ENCODE peak calls at places on chromosomes 4 and X, in four cellular contexts. One of them, this sample, is unnamed.

GRCh38 chr4:32087211-32087610 is 1367.0 kb downstream of the PCDH7 start:
- DNase-seq in ovary: no peak
- DNase-seq in OCI-LY7: no peak
- DNase-seq in HCT116: no peak
- DNase-seq in this sample: no peak

GRCh38 chrX:19183777-19184485 is 61.7 kb upstream of the ADGRG2 start:
- DNase-seq in ovary: peak; percentile 40
- DNase-seq in OCI-LY7: no peak
- DNase-seq in HCT116: no peak
- DNase-seq in this sample: no peak

GRCh38 chrX:2311483-2311882 is 189.3 kb downstream of the DHRSX start:
- DNase-seq in ovary: no peak
- DNase-seq in OCI-LY7: no peak
- DNase-seq in HCT116: no peak
- DNase-seq in this sample: no peak

GRCh38 chrX:1535241-1536041 is 1.5 kb downstream of the P2RY8 start:
- DNase-seq in ovary: peak; percentile 36
- DNase-seq in OCI-LY7: peak; percentile 80
- DNase-seq in HCT116: no peak
- DNase-seq in this sample: peak; percentile 55

GRCh38 chr4:14143892-14144291 is 516.4 kb upstream of the BOD1L1 start:
- DNase-seq in ovary: no peak
- DNase-seq in OCI-LY7: peak; percentile 3
- DNase-seq in HCT116: no peak
- DNase-seq in this sample: no peak

GRCh38 chr4:67776746-67777145 is 22.6 kb upstream of the GNRHR start:
- DNase-seq in ovary: no peak
- DNase-seq in OCI-LY7: no peak
- DNase-seq in HCT116: no peak
- DNase-seq in this sample: no peak

GRCh38 chrX:115533485-115533884 is 27.5 kb upstream of the PLS3 start:
- DNase-seq in ovary: no peak
- DNase-seq in OCI-LY7: no peak
- DNase-seq in HCT116: no peak
- DNase-seq in this sample: no peak

GRCh38 chr4:173520921-173521473 is 9.0 kb downstream of the HAND2 start:
- DNase-seq in ovary: peak; percentile 57
- DNase-seq in OCI-LY7: no peak
- DNase-seq in HCT116: no peak
- DNase-seq in this sample: no peak

GRCh38 chrX:47483310-47484268 is 567 bp upstream of the ZNF41 start:
- DNase-seq in ovary: peak; percentile 59
- DNase-seq in OCI-LY7: no peak
- DNase-seq in HCT116: no peak
- DNase-seq in this sample: peak; percentile 58

GRCh38 chrX:1139101-1139500 is 73.3 kb downstream of the CRLF2 start:
- DNase-seq in ovary: no peak
- DNase-seq in OCI-LY7: no peak
- DNase-seq in HCT116: no peak
- DNase-seq in this sample: no peak

GRCh38 chrX:103730147-103730546 is 19.4 kb downstream of the TMEM31 start:
- DNase-seq in ovary: no peak
- DNase-seq in OCI-LY7: peak; percentile 18
- DNase-seq in HCT116: no peak
- DNase-seq in this sample: no peak

GRCh38 chr4:145840162-145840768 is 98.4 kb downstream of the ZNF827 start:
- DNase-seq in ovary: no peak
- DNase-seq in OCI-LY7: peak; percentile 71
- DNase-seq in HCT116: peak; percentile 35
- DNase-seq in this sample: no peak

GRCh38 chr4:166675411-166675810 is 558.9 kb downstream of the SPOCK3 start:
- DNase-seq in ovary: no peak
- DNase-seq in OCI-LY7: no peak
- DNase-seq in HCT116: no peak
- DNase-seq in this sample: no peak

GRCh38 chrX:24646745-24647182 is 383 bp downstream of the PCYT1B start:
- DNase-seq in ovary: no peak
- DNase-seq in OCI-LY7: no peak
- DNase-seq in HCT116: no peak
- DNase-seq in this sample: no peak

GRCh38 chrX:54812306-54812705 is 4.8 kb downstream of the MAGED2 start:
- DNase-seq in ovary: no peak
- DNase-seq in OCI-LY7: no peak
- DNase-seq in HCT116: no peak
- DNase-seq in this sample: no peak

GRCh38 chr4:120843840-120844527 is 78.5 kb downstream of the PRDM5 start:
- DNase-seq in ovary: peak; percentile 40
- DNase-seq in OCI-LY7: peak; percentile 32
- DNase-seq in HCT116: no peak
- DNase-seq in this sample: peak; percentile 72

DNA sequence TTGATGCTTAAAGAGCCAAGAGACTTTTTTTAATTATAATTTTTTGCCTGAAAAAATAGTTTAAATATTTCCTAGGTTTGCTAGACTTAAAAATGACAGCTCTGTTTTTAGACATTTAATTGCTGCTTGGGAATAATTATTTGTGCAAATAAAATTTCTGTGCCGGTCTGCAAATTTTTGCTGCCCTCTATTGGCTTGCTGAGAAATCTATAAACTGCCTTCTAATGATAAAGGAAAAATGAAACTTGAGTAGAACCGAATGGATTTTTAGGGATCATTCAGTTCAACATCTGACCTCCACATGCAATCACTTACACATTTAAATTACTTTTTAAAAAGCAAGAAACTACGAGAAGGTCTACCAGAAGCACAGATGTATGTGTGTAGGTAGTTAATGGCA is 434.0 kb downstream of the FAM133A start:
- DNase-seq in ovary: no peak
- DNase-seq in OCI-LY7: no peak
- DNase-seq in HCT116: no peak
- DNase-seq in this sample: no peak
- TF ChIP-seq CTCF in ovary: no peak
- TF ChIP-seq CTCF in OCI-LY7: peak; percentile 14
- TF ChIP-seq CTCF in HCT116: no peak
- TF ChIP-seq CTCF in this sample: no peak

GRCh38 chr4:158768577-158769174 is at the start of gene FNIP2:
- DNase-seq in ovary: peak; percentile 91
- DNase-seq in OCI-LY7: peak; percentile 15
- DNase-seq in HCT116: peak; percentile 21
- DNase-seq in this sample: peak; percentile 92
- H3K4me1 ChIP-seq in ovary: peaks cover 4% of the 10 kb centered on the region
- H3K4me1 ChIP-seq in OCI-LY7: no peaks in the 10 kb centered on the region
- H3K4me1 ChIP-seq in HCT116: peaks cover 4% of the 10 kb centered on the region
- H3K4me1 ChIP-seq in this sample: peaks cover 30% of the 10 kb centered on the region

DNA sequence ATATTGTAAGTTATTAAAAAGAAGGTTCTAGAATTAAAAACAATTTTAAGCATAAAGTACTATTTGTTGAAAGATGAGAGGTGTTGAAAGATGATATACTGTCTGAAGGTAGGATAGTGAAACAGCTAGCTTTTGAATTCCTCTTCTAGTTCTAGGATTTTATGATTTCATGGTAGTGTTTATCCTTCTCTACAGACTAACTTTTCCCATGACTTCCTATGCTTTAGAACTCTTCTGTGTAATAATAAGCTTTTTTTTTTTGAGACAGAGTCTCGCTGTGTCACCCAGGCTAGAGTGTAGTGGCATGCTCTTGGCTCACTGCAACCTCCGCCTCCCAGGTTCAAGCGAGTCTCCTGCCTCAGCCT is 96.0 kb upstream of the NUDT6 start:
- DNase-seq in ovary: no peak
- DNase-seq in OCI-LY7: no peak
- DNase-seq in HCT116: no peak
- DNase-seq in this sample: no peak
- H3K27ac ChIP-seq in ovary: no peak overlapping the region
- H3K27ac ChIP-seq in OCI-LY7: no peak overlapping the region
- H3K27ac ChIP-seq in HCT116: no peak overlapping the region
- H3K27ac ChIP-seq in this sample: no peak overlapping the region

DNA sequence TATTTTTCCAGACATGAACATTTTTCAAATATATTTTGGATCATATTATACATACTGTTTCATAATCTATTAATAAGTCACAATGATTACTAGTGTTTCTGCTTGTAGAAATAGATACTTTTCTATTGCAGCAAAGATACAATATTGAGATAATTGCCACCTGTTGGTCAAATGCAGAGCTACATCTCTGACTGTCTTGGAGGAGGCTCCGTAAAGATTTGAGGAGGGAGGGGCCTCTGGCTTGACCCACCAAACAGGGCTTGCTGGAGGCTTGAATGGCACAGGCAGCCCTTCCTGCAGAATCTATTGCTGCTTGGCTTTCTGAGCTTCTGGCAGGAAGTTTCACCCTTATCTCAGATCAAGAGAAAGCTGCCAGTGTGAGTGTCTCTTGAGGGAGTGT is 99.3 kb upstream of the ARMCX2 start:
- DNase-seq in ovary: no peak
- DNase-seq in OCI-LY7: peak; percentile 38
- DNase-seq in HCT116: peak; percentile 24
- DNase-seq in this sample: no peak
- TF ChIP-seq CTCF in ovary: no peak
- TF ChIP-seq CTCF in OCI-LY7: peak; percentile 64
- TF ChIP-seq CTCF in HCT116: peak; percentile 32
- TF ChIP-seq CTCF in this sample: peak; percentile 53

GRCh38 chr4:54678826-54679225 is 21.1 kb downstream of the KIT start:
- DNase-seq in ovary: no peak
- DNase-seq in OCI-LY7: no peak
- DNase-seq in HCT116: no peak
- DNase-seq in this sample: no peak
- H3K4me1 ChIP-seq in ovary: no peaks in the 10 kb centered on the region
- H3K4me1 ChIP-seq in OCI-LY7: no peaks in the 10 kb centered on the region
- H3K4me1 ChIP-seq in HCT116: no peaks in the 10 kb centered on the region
- H3K4me1 ChIP-seq in this sample: no peaks in the 10 kb centered on the region

GRCh38 chr4:40586729-40587128 is 42.9 kb downstream of the RBM47 start:
- DNase-seq in ovary: peak; percentile 47
- DNase-seq in OCI-LY7: no peak
- DNase-seq in HCT116: no peak
- DNase-seq in this sample: no peak
- H3K27ac ChIP-seq in ovary: no peak overlapping the region
- H3K27ac ChIP-seq in OCI-LY7: no peak overlapping the region
- H3K27ac ChIP-seq in HCT116: no peak overlapping the region
- H3K27ac ChIP-seq in this sample: peak overlapping the region; percentile 32

GRCh38 chr4:189083769-189084168 is 856.9 kb upstream of the FRG1 start:
- DNase-seq in ovary: no peak
- DNase-seq in OCI-LY7: no peak
- DNase-seq in HCT116: no peak
- DNase-seq in this sample: no peak

GRCh38 chr4:189084671-189085070 is 856.0 kb upstream of the FRG1 start:
- DNase-seq in ovary: no peak
- DNase-seq in OCI-LY7: no peak
- DNase-seq in HCT116: peak; percentile 33
- DNase-seq in this sample: no peak

DNA sequence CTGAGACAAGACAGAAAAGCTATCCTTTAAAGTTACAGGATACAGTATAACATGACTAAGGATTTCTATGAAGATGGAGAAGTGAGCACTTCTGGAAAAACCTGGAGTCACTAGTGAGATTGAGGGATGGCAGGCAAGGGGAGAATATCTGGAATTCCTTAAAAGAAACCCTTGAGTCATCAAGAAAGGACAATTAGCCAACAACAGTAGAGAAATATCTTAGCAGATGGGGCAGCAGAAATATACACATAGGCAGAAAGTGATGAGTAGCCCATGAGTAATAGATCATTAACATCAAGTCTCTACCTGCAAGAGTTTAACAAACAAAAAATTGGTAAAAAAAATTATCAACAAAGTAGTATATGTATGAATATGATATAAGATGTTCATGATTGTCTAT is 858.8 kb upstream of the FRG1 start:
- DNase-seq in ovary: no peak
- DNase-seq in OCI-LY7: no peak
- DNase-seq in HCT116: no peak
- DNase-seq in this sample: no peak
- TF ChIP-seq CTCF in ovary: no peak
- TF ChIP-seq CTCF in OCI-LY7: no peak
- TF ChIP-seq CTCF in HCT116: no peak
- TF ChIP-seq CTCF in this sample: no peak

DNA sequence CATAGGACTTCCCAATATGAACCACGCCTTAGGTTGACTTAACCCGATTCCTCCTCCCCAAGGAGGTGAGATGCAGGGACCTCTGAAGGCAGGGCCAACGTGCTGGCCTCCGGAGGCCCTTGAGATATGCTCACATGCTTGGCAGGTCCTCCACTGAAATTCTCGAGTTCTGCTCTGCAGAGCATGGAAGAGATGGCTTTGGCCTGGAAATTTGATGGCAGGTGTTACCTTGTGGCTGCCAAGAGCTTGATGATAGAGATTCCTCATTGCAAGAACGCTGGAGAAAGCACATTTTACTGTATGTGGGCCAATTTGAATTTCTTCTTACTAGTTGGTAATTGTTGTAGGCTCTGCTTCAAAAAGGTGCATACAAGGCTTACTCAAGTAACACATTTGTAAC is 117.4 kb upstream of the LIMCH1 start:
- DNase-seq in ovary: no peak
- DNase-seq in OCI-LY7: no peak
- DNase-seq in HCT116: no peak
- DNase-seq in this sample: no peak
- H3K4me1 ChIP-seq in ovary: peaks cover 3% of the 10 kb centered on the region
- H3K4me1 ChIP-seq in OCI-LY7: no peaks in the 10 kb centered on the region
- H3K4me1 ChIP-seq in HCT116: no peaks in the 10 kb centered on the region
- H3K4me1 ChIP-seq in this sample: peaks cover 36% of the 10 kb centered on the region

GRCh38 chr4:108172231-108172779 is 3.6 kb upstream of the LEF1 start:
- DNase-seq in ovary: peak; percentile 51
- DNase-seq in OCI-LY7: peak; percentile 39
- DNase-seq in HCT116: no peak
- DNase-seq in this sample: peak; percentile 67

GRCh38 chr4:108170729-108171540 is 2.2 kb upstream of the LEF1 start:
- DNase-seq in ovary: no peak
- DNase-seq in OCI-LY7: no peak
- DNase-seq in HCT116: no peak
- DNase-seq in this sample: no peak

GRCh38 chr4:108173599-108174057 is 4.9 kb upstream of the LEF1 start:
- DNase-seq in ovary: no peak
- DNase-seq in OCI-LY7: no peak
- DNase-seq in HCT116: no peak
- DNase-seq in this sample: no peak

GRCh38 chr4:108172780-108173598 is 4.3 kb upstream of the LEF1 start:
- DNase-seq in ovary: peak; percentile 75
- DNase-seq in OCI-LY7: peak; percentile 64
- DNase-seq in HCT116: no peak
- DNase-seq in this sample: peak; percentile 73

DNA sequence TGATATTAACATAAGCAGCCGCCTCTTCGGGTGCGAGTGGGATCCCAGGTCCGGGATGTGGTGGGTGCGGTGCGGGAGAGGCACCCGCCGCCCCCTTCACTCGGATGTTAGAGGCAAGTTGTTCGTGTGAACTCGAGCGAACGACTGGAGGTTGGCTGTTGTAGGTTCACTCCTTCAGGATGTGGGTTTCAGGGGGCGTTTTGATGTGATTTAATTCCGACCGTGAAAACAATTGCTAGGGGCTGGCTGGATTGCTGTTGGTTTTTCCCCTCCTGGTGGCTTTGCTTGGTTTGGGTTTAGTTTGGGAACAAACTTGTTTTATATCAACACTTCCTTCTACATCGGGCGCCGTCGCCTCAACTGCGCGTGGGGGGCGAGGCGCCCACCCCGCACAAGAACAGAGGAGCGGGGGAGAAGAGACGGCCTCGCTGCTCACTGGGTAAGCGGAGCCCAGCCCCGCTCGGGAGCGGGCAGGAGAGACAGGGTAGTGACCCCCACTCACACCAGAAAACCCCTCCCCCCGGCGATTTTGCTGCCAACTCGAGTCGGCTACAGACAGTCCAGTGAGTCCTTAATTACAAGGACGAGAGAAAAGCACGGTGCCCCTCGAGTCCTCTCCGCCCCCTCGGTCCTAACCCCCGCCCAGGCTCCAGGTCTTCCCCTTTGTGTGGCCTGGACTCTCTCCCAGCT is 3.0 kb upstream of the LEF1 start:
- DNase-seq in ovary: no peak
- DNase-seq in OCI-LY7: no peak
- DNase-seq in HCT116: no peak
- DNase-seq in this sample: no peak
- H3K27ac ChIP-seq in ovary: no peak overlapping the region
- H3K27ac ChIP-seq in OCI-LY7: no peak overlapping the region
- H3K27ac ChIP-seq in HCT116: no peak overlapping the region
- H3K27ac ChIP-seq in this sample: no peak overlapping the region

This sample was measured in upper lobe of right lung.